ENCODE peak calls at places on chromosome 13, in nine cellular contexts. L, T, F, N, Y, U, R, E and Z are unnamed samples.

GRCh38 chr13:98393873-98394272 is 183.0 kb downstream of the STK24 start:
- DNase-seq in L (no peak), T (no peak), F (no peak), N (no peak), Y (peak; percentile 12), U (no peak), R (no peak), E (no peak), Z (no peak)

GRCh38 chr13:49421391-49421790 is 22.5 kb downstream of the CAB39L start:
- DNase-seq in L (no peak), T (no peak), F (no peak), N (no peak), Y (no peak), U (no peak), R (no peak), E (peak; percentile 2), Z (peak; percentile 21)

GRCh38 chr13:52862358-52863206 is 14.1 kb upstream of the PCDH8 start:
- DNase-seq in L (no peak), T (no peak), F (no peak), N (no peak), Y (no peak), U (peak; percentile 66), R (no peak), E (no peak), Z (peak; percentile 72)

GRCh38 chr13:112350300-112350699 is 25.9 kb upstream of the SPACA7 start:
- DNase-seq in L (no peak), T (no peak), F (no peak), N (no peak), Y (no peak), U (no peak), R (no peak), E (no peak), Z (no peak)

GRCh38 chr13:46559272-46559805 is 6.4 kb downstream of the LRCH1 start:
- DNase-seq in L (no peak), T (no peak), F (no peak), N (no peak), Y (no peak), U (no peak), R (no peak), E (no peak), Z (no peak)

GRCh38 chr13:36998624-36999041 is 507 bp downstream of the ALG5 start:
- DNase-seq in L (no peak), T (peak; percentile 29), F (peak; percentile 36), N (peak; percentile 3), Y (no peak), U (peak; percentile 44), R (no peak), E (no peak), Z (peak; percentile 25)

GRCh38 chr13:24784319-24784718 is 20.4 kb downstream of the RNF17 start:
- DNase-seq in L (no peak), T (no peak), F (no peak), N (no peak), Y (no peak), U (no peak), R (no peak), E (no peak), Z (no peak)

GRCh38 chr13:74061939-74062595 is 72.1 kb downstream of the KLF12 start:
- DNase-seq in L (no peak), T (no peak), F (no peak), N (no peak), Y (no peak), U (no peak), R (peak; percentile 27), E (no peak), Z (no peak)

GRCh38 chr13:78609464-78610205 is 6.3 kb upstream of the POU4F1 start:
- DNase-seq in L (no peak), T (no peak), F (no peak), N (no peak), Y (no peak), U (no peak), R (no peak), E (no peak), Z (peak; percentile 49)

GRCh38 chr13:28477709-28477973 is 17.3 kb downstream of the FLT1 start:
- DNase-seq in L (no peak), T (no peak), F (no peak), N (no peak), Y (no peak), U (no peak), R (no peak), E (no peak), Z (no peak)

GRCh38 chr13:29847501-29847983 is 2.9 kb downstream of the UBL3 start:
- DNase-seq in L (no peak), T (peak; percentile 65), F (peak; percentile 22), N (no peak), Y (no peak), U (peak; percentile 14), R (peak; percentile 25), E (no peak), Z (no peak)

GRCh38 chr13:62846302-62846701 is 1430.7 kb upstream of the PCDH20 start:
- DNase-seq in L (no peak), T (no peak), F (no peak), N (no peak), Y (no peak), U (no peak), R (no peak), E (no peak), Z (no peak)

GRCh38 chr13:51267581-51267980 is 45.4 kb downstream of the FAM124A start:
- DNase-seq in L (peak; percentile 21), T (no peak), F (no peak), N (no peak), Y (no peak), U (no peak), R (no peak), E (no peak), Z (no peak)

GRCh38 chr13:107873908-107874307 is 341.4 kb downstream of the LIG4 start:
- DNase-seq in L (no peak), T (no peak), F (no peak), N (no peak), Y (no peak), U (no peak), R (no peak), E (no peak), Z (no peak)

GRCh38 chr13:50078512-50079277 is 63.5 kb downstream of the KCNRG start:
- DNase-seq in L (no peak), T (no peak), F (no peak), N (no peak), Y (no peak), U (no peak), R (no peak), E (no peak), Z (no peak)

GRCh38 chr13:35512271-35512920 is 35.9 kb upstream of the MAB21L1 start:
- DNase-seq in L (peak; percentile 68), T (no peak), F (no peak), N (no peak), Y (no peak), U (no peak), R (peak; percentile 93), E (no peak), Z (no peak)